ENCODE peak calls at places on chromosomes 13 and 19, in four cellular contexts. X is endothelial cell, Z is body of pancreas, U is neural progenitor cell. S is an unnamed sample.

GRCh38 chr19:41424335-41425173 is 2.6 kb downstream of the B3GNT8 start:
- DNase-seq in X (no peak), Z (no peak), U (no peak), S (no peak)

GRCh38 chr13:98749501-98749900 is 3.0 kb downstream of the SLC15A1 start:
- DNase-seq in X (no peak), Z (no peak), U (no peak), S (no peak)

GRCh38 chr13:78022164-78022877 is 103.7 kb upstream of the EDNRB start:
- DNase-seq in X (peak), Z (peak), U (no peak), S (no peak)

GRCh38 chr19:55272142-55272541 is 7.8 kb downstream of the HSPBP1 start:
- DNase-seq in X (no peak), Z (no peak), U (no peak), S (no peak)

GRCh38 chr13:99282264-99283231 is 24.4 kb upstream of the GPR18 start:
- DNase-seq in X (no peak), Z (no peak), U (no peak), S (no peak)

GRCh38 chr19:12293771-12294307 is 844 bp downstream of the ZNF44 start:
- DNase-seq in X (peak), Z (peak), U (peak), S (peak)

GRCh38 chr19:15251749-15252397 is 19.6 kb upstream of the EPHX3 start:
- DNase-seq in X (peak), Z (peak), U (peak), S (peak)

GRCh38 chr13:106535552-106536243 is at the start of gene EFNB2:
- DNase-seq in X (peak), Z (peak), U (peak), S (peak)

GRCh38 chr13:113938716-113939115 is 35.2 kb downstream of the C13orf46 start:
- DNase-seq in X (no peak), Z (no peak), U (no peak), S (no peak)

GRCh38 chr19:2495130-2495641 is 19.3 kb downstream of the GADD45B start:
- DNase-seq in X (no peak), Z (peak), U (peak), S (peak)

GRCh38 chr19:8578642-8579265 is 1.5 kb upstream of the MYO1F start:
- DNase-seq in X (peak), Z (peak), U (peak), S (peak)

GRCh38 chr19:52140077-52140710 is 456 bp upstream of the ZNF616 start:
- DNase-seq in X (no peak), Z (peak), U (no peak), S (no peak)

GRCh38 chr13:101116826-101117225 is 299.5 kb downstream of the NALCN start:
- DNase-seq in X (no peak), Z (no peak), U (peak), S (no peak)

GRCh38 chr13:109964164-109964563 is 177.8 kb upstream of the IRS2 start:
- DNase-seq in X (no peak), Z (no peak), U (no peak), S (no peak)

GRCh38 chr19:10544753-10545251 is 1.1 kb downstream of the ATG4D start:
- DNase-seq in X (no peak), Z (peak), U (peak), S (no peak)

GRCh38 chr13:99316657-99317244 is 9.6 kb upstream of the GPR183 start:
- DNase-seq in X (no peak), Z (peak), U (no peak), S (peak)

GRCh38 chr13:94312511-94313191 is 166.8 kb downstream of the DCT start:
- DNase-seq in X (no peak), Z (no peak), U (peak), S (peak)

GRCh38 chr19:7670150-7670784 is 1.4 kb downstream of the RETN start:
- DNase-seq in X (no peak), Z (no peak), U (peak), S (no peak)

GRCh38 chr19:11418518-11419506 is at the start of gene RGL3:
- DNase-seq in X (peak), Z (peak), U (peak), S (no peak)

GRCh38 chr13:23563085-23563484 is 7.1 kb upstream of the TNFRSF19 start:
- DNase-seq in X (no peak), Z (no peak), U (no peak), S (no peak)

GRCh38 chr13:93559718-93560117 is 333.1 kb downstream of the GPC6 start:
- DNase-seq in X (no peak), Z (no peak), U (no peak), S (no peak)

GRCh38 chr13:73782781-73783180 is 351.4 kb downstream of the KLF12 start:
- DNase-seq in X (no peak), Z (no peak), U (peak), S (no peak)

GRCh38 chr19:10575011-10575716 is 6.4 kb upstream of the CDKN2D start:
- DNase-seq in X (no peak), Z (no peak), U (no peak), S (no peak)

GRCh38 chr19:47102561-47103135 is 10.9 kb downstream of the ZC3H4 start:
- DNase-seq in X (no peak), Z (no peak), U (no peak), S (no peak)

GRCh38 chr19:39167461-39168257 is 29.1 kb upstream of the NCCRP1 start:
- DNase-seq in X (no peak), Z (peak), U (no peak), S (peak)

GRCh38 chr13:45331981-45332830 is 8.8 kb downstream of the TPT1 start:
- DNase-seq in X (no peak), Z (peak), U (no peak), S (no peak)

GRCh38 chr13:96768524-96768923 is 225.8 kb downstream of the OXGR1 start:
- DNase-seq in X (no peak), Z (no peak), U (no peak), S (no peak)

GRCh38 chr19:16419671-16420394 is 51.9 kb downstream of the EPS15L1 start:
- DNase-seq in X (no peak), Z (no peak), U (no peak), S (no peak)